ENCODE peak calls at places on chromosomes 4 and X, in seven cellular contexts. E is effector memory CD8-positive, alpha-beta T cell; B is endothelial cell; G is EH; M is GM20000; Z is cardiac muscle cell; D is T-helper 9 cell. O is an unnamed sample.

GRCh38 chrX:40646489-40647306 is 663 bp downstream of the CXorf38 start:
- DNase-seq in E (peak), B (peak), G (peak), M (peak), Z (peak), D (peak), O (no peak)

GRCh38 chr4:56828784-56829535 is 7.5 kb upstream of the SPINK2 start:
- DNase-seq in E (no peak), B (no peak), G (no peak), M (no peak), Z (no peak), D (no peak), O (no peak)

GRCh38 chr4:78951862-78952472 is 12.7 kb upstream of the PAQR3 start:
- DNase-seq in E (peak), B (peak), G (peak), M (peak), Z (peak), D (peak), O (no peak)

GRCh38 chrX:147914609-147915008 is 2.9 kb downstream of the FMR1 start:
- DNase-seq in E (no peak), B (no peak), G (no peak), M (no peak), Z (no peak), D (no peak), O (no peak)

GRCh38 chr4:114607086-114607485 is 8.5 kb downstream of the UGT8 start:
- DNase-seq in E (no peak), B (no peak), G (no peak), M (no peak), Z (no peak), D (no peak), O (no peak)

GRCh38 chrX:41923925-41924693 is 755 bp upstream of the CASK start:
- DNase-seq in E (no peak), B (peak), G (peak), M (peak), Z (peak), D (peak), O (peak)

GRCh38 chrX:12887141-12887540 is 19.3 kb upstream of the TLR8 start:
- DNase-seq in E (no peak), B (no peak), G (no peak), M (no peak), Z (no peak), D (no peak), O (no peak)

GRCh38 chr4:152999376-153000067 is 63.4 kb downstream of the FHDC1 start:
- DNase-seq in E (no peak), B (no peak), G (no peak), M (no peak), Z (no peak), D (no peak), O (no peak)

GRCh38 chr4:2823671-2824328 is 19.8 kb upstream of the ADD1 start:
- DNase-seq in E (no peak), B (no peak), G (no peak), M (no peak), Z (no peak), D (no peak), O (no peak)

GRCh38 chrX:115018944-115019343 is 1.5 kb upstream of the IL13RA2 start:
- DNase-seq in E (no peak), B (no peak), G (peak), M (no peak), Z (no peak), D (no peak), O (no peak)

GRCh38 chr4:101346312-101346561 is 1.1 kb downstream of the PPP3CA start:
- DNase-seq in E (peak), B (no peak), G (no peak), M (peak), Z (no peak), D (peak), O (peak)

GRCh38 chr4:44916406-44916805 is 190.1 kb upstream of the GNPDA2 start:
- DNase-seq in E (no peak), B (no peak), G (no peak), M (no peak), Z (no peak), D (no peak), O (no peak)

GRCh38 chr4:45438047-45438446 is 685.8 kb downstream of the GABRG1 start:
- DNase-seq in E (no peak), B (no peak), G (no peak), M (no peak), Z (peak), D (no peak), O (no peak)

GRCh38 chr4:140163029-140163810 is 9.2 kb upstream of the MAML3 start:
- DNase-seq in E (no peak), B (no peak), G (peak), M (no peak), Z (no peak), D (no peak), O (no peak)

GRCh38 chrX:74550295-74550802 is 64.1 kb downstream of the RLIM start:
- DNase-seq in E (peak), B (peak), G (peak), M (peak), Z (peak), D (peak), O (peak)

GRCh38 chr4:70721747-70722146 is at the start of gene RUFY3:
- DNase-seq in E (no peak), B (no peak), G (peak), M (no peak), Z (no peak), D (no peak), O (no peak)

GRCh38 chr4:7147661-7148310 is 44.6 kb upstream of the SORCS2 start:
- DNase-seq in E (no peak), B (no peak), G (no peak), M (no peak), Z (no peak), D (no peak), O (no peak)

GRCh38 chrX:8504451-8504850 is 39.8 kb downstream of the VCX3B start:
- DNase-seq in E (no peak), B (no peak), G (no peak), M (no peak), Z (no peak), D (no peak), O (no peak)

GRCh38 chr4:48252313-48252712 is 17.3 kb downstream of the TEC start:
- DNase-seq in E (no peak), B (no peak), G (no peak), M (no peak), Z (no peak), D (no peak), O (no peak)

GRCh38 chrX:46262299-46262698 is 282.9 kb downstream of the ZNF674 start:
- DNase-seq in E (no peak), B (no peak), G (no peak), M (no peak), Z (no peak), D (no peak), O (no peak)

GRCh38 chr4:10593130-10593529 is 91.4 kb downstream of the CLNK start:
- DNase-seq in E (no peak), B (no peak), G (no peak), M (no peak), Z (no peak), D (no peak), O (no peak)